ENCODE peak calls at places on chromosome 13, in five cellular contexts. X is fibroblast of lung, I is uterus, L is substantia nigra, P is mesendoderm. D is an unnamed sample.

GRCh38 chr13:64410654-64411053 is 2819.5 kb downstream of the PCDH9 start:
- DNase-seq in X (no peak), I (no peak), L (no peak), P (no peak), D (no peak)

GRCh38 chr13:113860051-113860471 is 3.8 kb downstream of the GAS6 start:
- DNase-seq in X (no peak), I (no peak), L (no peak), P (peak), D (no peak)

GRCh38 chr13:27969073-27969865 is at the start of gene CDX2:
- DNase-seq in X (no peak), I (no peak), L (no peak), P (peak), D (no peak)

GRCh38 chr13:20487927-20488326 is 37.7 kb downstream of the CRYL1 start:
- DNase-seq in X (no peak), I (no peak), L (no peak), P (no peak), D (no peak)

GRCh38 chr13:44451651-44452050 is 78.0 kb downstream of the SERP2 start:
- DNase-seq in X (no peak), I (no peak), L (no peak), P (no peak), D (no peak)

GRCh38 chr13:112885782-112886268 is 83.2 kb upstream of the MCF2L start:
- DNase-seq in X (peak), I (peak), L (no peak), P (peak), D (peak)

GRCh38 chr13:73038064-73038463 is 20.7 kb upstream of the KLF5 start:
- DNase-seq in X (no peak), I (no peak), L (no peak), P (no peak), D (no peak)

GRCh38 chr13:42847891-42848663 is 66.7 kb downstream of the FAM216B start:
- DNase-seq in X (no peak), I (no peak), L (no peak), P (no peak), D (no peak)

GRCh38 chr13:21060063-21060826 is 1.1 kb downstream of the LATS2 start:
- DNase-seq in X (peak), I (peak), L (peak), P (peak), D (no peak)

GRCh38 chr13:112158961-112159360 is 92.0 kb downstream of the SOX1 start:
- DNase-seq in X (no peak), I (no peak), L (no peak), P (no peak), D (no peak)

GRCh38 chr13:97259787-97260641 is 37.9 kb downstream of the MBNL2 start:
- DNase-seq in X (peak), I (no peak), L (no peak), P (peak), D (no peak)

GRCh38 chr13:34019870-34020269 is 201.9 kb downstream of the RFC3 start:
- DNase-seq in X (peak), I (no peak), L (no peak), P (peak), D (no peak)

GRCh38 chr13:105774739-105775460 is 760.6 kb downstream of the EFNB2 start:
- DNase-seq in X (peak), I (no peak), L (no peak), P (peak), D (peak)

GRCh38 chr13:26829716-26830115 is 69.1 kb upstream of the GPR12 start:
- DNase-seq in X (no peak), I (no peak), L (no peak), P (no peak), D (no peak)

GRCh38 chr13:112941349-112941748 is 27.7 kb upstream of the MCF2L start:
- DNase-seq in X (no peak), I (no peak), L (no peak), P (no peak), D (no peak)

GRCh38 chr13:99301913-99302636 is 5.1 kb downstream of the GPR183 start:
- DNase-seq in X (no peak), I (no peak), L (no peak), P (no peak), D (no peak)

GRCh38 chr13:43558312-43558711 is 228.5 kb downstream of the ENOX1 start:
- DNase-seq in X (no peak), I (no peak), L (no peak), P (no peak), D (no peak)

GRCh38 chr13:35953537-35954206 is 177.5 kb downstream of the DCLK1 start:
- DNase-seq in X (peak), I (peak), L (peak), P (peak), D (peak)

GRCh38 chr13:26656919-26657318 is 99.4 kb downstream of the WASF3 start:
- DNase-seq in X (peak), I (no peak), L (no peak), P (peak), D (no peak)

GRCh38 chr13:46492946-46493345 is 60.0 kb upstream of the LRCH1 start:
- DNase-seq in X (peak), I (no peak), L (no peak), P (peak), D (no peak)

GRCh38 chr13:46495066-46495465 is 57.9 kb upstream of the LRCH1 start:
- DNase-seq in X (no peak), I (no peak), L (no peak), P (peak), D (no peak)

GRCh38 chr13:46495647-46496046 is 57.3 kb upstream of the LRCH1 start:
- DNase-seq in X (no peak), I (no peak), L (no peak), P (no peak), D (no peak)

GRCh38 chr13:46498650-46499049 is 54.3 kb upstream of the LRCH1 start:
- DNase-seq in X (no peak), I (no peak), L (no peak), P (no peak), D (no peak)

DNA sequence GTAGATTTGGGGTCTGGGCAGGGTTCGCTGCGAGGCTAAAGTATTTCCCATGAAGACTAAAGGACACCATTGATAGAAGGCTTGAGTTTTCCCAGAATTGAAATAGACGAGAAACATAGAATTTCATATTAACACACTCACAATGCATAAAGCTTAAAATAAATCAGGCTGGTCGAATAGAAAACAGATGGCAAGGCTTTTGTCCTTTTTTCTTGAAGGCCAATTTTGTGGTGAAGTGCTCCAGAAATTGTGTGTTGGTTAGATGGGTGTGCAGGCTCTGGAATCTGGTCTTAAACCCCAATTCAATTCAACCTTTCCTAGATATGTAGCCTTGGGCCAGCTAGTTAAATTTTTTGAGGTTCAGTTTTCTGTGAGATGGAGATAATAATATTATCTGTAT is 56.9 kb upstream of the LRCH1 start:
- DNase-seq in X (no peak), I (no peak), L (no peak), P (no peak), D (no peak)
- H3K27ac ChIP-seq in X (no peak), I (no peak), L (no peak), P (no peak), D (no peak)

GRCh38 chr13:40566811-40567210 is 99.6 kb downstream of the FOXO1 start:
- DNase-seq in X (no peak), I (no peak), L (no peak), P (no peak), D (no peak)

GRCh38 chr13:40564342-40564997 is 102.0 kb downstream of the FOXO1 start:
- DNase-seq in X (no peak), I (no peak), L (no peak), P (no peak), D (no peak)

GRCh38 chr13:40562975-40563349 is 103.5 kb downstream of the FOXO1 start:
- DNase-seq in X (peak), I (no peak), L (no peak), P (no peak), D (no peak)

GRCh38 chr13:40563350-40564125 is 102.9 kb downstream of the FOXO1 start:
- DNase-seq in X (no peak), I (peak), L (no peak), P (no peak), D (no peak)

DNA sequence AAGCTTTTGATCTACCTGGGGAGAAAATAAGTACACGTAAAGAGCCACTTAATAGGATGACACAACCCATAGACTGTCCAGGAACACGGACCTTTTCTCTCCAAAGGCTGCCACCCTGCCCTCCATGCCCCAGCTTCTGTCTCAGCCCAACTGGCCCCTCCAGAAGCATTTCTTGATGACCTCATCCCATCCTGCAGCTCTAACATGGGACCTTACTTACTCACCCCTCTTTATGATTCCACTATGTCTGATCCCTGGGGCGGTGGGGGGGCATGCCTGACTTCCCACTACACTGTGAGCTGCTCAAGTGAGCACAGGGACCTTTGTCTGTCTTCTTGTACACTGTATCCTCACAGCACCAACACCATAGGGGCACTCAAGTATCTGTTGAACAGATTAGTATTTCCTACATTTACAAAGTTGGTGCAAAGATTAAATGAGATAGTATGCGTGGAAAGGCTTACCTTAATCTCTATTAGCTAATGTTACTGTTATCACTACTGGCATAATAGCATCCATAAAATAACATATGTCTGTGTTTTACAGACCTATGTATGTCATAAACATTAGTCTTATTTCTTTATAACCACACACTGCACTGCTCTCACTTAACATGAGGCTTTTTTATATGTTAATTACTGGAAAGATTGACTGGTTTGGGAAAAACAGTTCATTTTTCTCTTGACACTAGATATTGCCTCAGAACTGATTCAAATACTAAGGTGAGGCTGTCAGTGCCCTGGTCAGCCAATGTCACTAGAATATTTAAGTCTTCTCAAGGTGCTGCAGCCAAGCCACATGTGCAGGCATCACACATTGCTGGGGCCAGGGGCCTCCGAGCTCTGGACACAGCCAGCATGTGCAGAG is 100.9 kb downstream of the FOXO1 start:
- DNase-seq in X (no peak), I (no peak), L (no peak), P (no peak), D (no peak)
- H3K27ac ChIP-seq in X (no peak), I (peak), L (no peak), P (no peak), D (no peak)

GRCh38 chr13:83589816-83590215 is 292.5 kb downstream of the SLITRK1 start:
- DNase-seq in X (no peak), I (no peak), L (no peak), P (no peak), D (no peak)
- H3K27ac ChIP-seq in X (no peak), I (no peak), L (no peak), P (no peak), D (no peak)

DNA sequence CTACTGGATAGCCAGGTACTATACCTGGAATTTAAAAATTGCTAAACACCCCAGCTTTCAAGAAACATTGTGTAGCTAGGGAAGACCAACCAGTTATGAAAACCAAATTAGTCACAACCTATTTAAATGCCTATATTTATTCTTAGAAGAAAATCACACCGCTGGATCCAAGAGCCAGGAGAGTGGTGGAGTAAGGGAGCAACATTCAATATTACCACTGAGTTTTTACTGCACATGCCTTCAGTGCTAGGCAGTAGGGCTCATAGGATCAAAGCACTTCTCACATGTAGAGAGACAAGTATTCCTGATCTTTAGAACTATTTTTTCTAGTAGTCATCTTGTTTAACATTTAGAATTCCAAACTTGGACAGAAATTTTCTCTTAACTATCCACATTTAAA is 11.2 kb downstream of the ITM2B start:
- DNase-seq in X (no peak), I (no peak), L (no peak), P (no peak), D (no peak)
- H3K27ac ChIP-seq in X (no peak), I (no peak), L (no peak), P (no peak), D (no peak)